ENCODE peak calls at places on chromosome 2, in eight cellular contexts. P, C, R, Y, N, D, V and H are unnamed samples.

GRCh38 chr2:64888591-64889309 is 100.4 kb upstream of the SLC1A4 start:
- DNase-seq in P (peak), C (no peak), R (no peak), Y (peak), N (no peak), D (no peak), V (no peak), H (no peak)

GRCh38 chr2:58925676-58926081 is 684.6 kb upstream of the FANCL start:
- DNase-seq in P (peak), C (no peak), R (no peak), Y (no peak), N (no peak), D (no peak), V (no peak), H (no peak)

GRCh38 chr2:54722641-54723299 is 692 bp upstream of the EML6 start:
- DNase-seq in P (peak), C (no peak), R (no peak), Y (no peak), N (no peak), D (no peak), V (no peak), H (no peak)

GRCh38 chr2:8090748-8091700 is 590.8 kb upstream of the ID2 start:
- DNase-seq in P (peak), C (no peak), R (peak), Y (no peak), N (peak), D (peak), V (peak), H (no peak)

GRCh38 chr2:104690255-104690999 is 163.5 kb upstream of the POU3F3 start:
- DNase-seq in P (no peak), C (no peak), R (no peak), Y (no peak), N (no peak), D (no peak), V (no peak), H (no peak)

GRCh38 chr2:158095269-158095668 is 6.4 kb upstream of the UPP2 start:
- DNase-seq in P (no peak), C (no peak), R (no peak), Y (no peak), N (no peak), D (no peak), V (no peak), H (no peak)

GRCh38 chr2:142140434-142140845 is 9.6 kb upstream of the LRP1B start:
- DNase-seq in P (peak), C (no peak), R (no peak), Y (no peak), N (no peak), D (no peak), V (no peak), H (no peak)

GRCh38 chr2:160513120-160513519 is 19.5 kb upstream of the RBMS1 start:
- DNase-seq in P (no peak), C (no peak), R (no peak), Y (no peak), N (no peak), D (peak), V (no peak), H (no peak)

GRCh38 chr2:43161650-43162542 is 64.5 kb downstream of the ZFP36L2 start:
- DNase-seq in P (no peak), C (no peak), R (no peak), Y (peak), N (no peak), D (no peak), V (peak), H (no peak)

GRCh38 chr2:178304262-178304661 is 110.0 kb downstream of the OSBPL6 start:
- DNase-seq in P (no peak), C (no peak), R (no peak), Y (no peak), N (no peak), D (no peak), V (no peak), H (no peak)

GRCh38 chr2:178306351-178307073 is 112.2 kb downstream of the OSBPL6 start:
- DNase-seq in P (peak), C (peak), R (peak), Y (no peak), N (no peak), D (peak), V (peak), H (no peak)

GRCh38 chr2:178298785-178299212 is 104.5 kb downstream of the OSBPL6 start:
- DNase-seq in P (peak), C (no peak), R (no peak), Y (no peak), N (no peak), D (no peak), V (no peak), H (no peak)

GRCh38 chr2:178297091-178297411 is 102.7 kb downstream of the OSBPL6 start:
- DNase-seq in P (no peak), C (no peak), R (no peak), Y (no peak), N (no peak), D (no peak), V (no peak), H (no peak)

GRCh38 chr2:178301595-178302324 is 107.4 kb downstream of the OSBPL6 start:
- DNase-seq in P (no peak), C (no peak), R (no peak), Y (no peak), N (no peak), D (no peak), V (no peak), H (no peak)
- TF ChIP-seq CTCF in P (no peak), C (no peak), R (no peak), Y (no peak), N (no peak), D (no peak), V (no peak), H (no peak)

GRCh38 chr2:120224256-120224655 is 1.1 kb upstream of the TMEM185B start:
- DNase-seq in P (no peak), C (no peak), R (peak), Y (no peak), N (no peak), D (no peak), V (no peak), H (no peak)
- H3K4me3 ChIP-seq in P (no peak), C (no peak), R (peak), Y (peak), N (no peak), D (peak), V (peak), H (peak)

DNA sequence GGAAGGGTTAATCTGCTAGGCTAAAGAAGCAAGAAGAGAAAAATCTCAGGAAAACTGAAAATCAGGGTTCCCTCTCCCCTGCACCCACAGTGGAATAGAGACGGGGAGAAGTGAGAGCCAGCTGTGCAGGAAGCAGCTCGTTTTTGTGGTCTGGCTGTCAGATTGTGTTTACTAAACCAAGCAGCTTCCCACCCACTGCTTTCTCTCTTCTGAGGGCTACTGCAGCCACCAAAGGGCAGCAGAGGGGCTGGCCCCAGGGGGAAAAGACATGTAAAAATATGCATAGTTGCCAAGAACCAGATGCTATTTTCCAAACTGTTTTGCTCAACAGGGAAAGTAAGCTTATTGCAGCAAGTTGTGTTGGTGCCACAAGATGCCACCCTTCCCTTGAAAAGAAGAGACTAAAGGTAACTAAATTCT is 72.6 kb upstream of the THUMPD2 start:
- DNase-seq in P (peak), C (no peak), R (no peak), Y (no peak), N (peak), D (peak), V (no peak), H (no peak)
- TF ChIP-seq CTCF in P (no peak), C (no peak), R (no peak), Y (no peak), N (no peak), D (no peak), V (no peak), H (no peak)

GRCh38 chr2:197307933-197308521 is 2.6 kb downstream of the ANKRD44 start:
- DNase-seq in P (no peak), C (no peak), R (no peak), Y (no peak), N (no peak), D (no peak), V (peak), H (no peak)
- H3K4me3 ChIP-seq in P (no peak), C (no peak), R (peak), Y (no peak), N (no peak), D (no peak), V (peak), H (peak)

DNA sequence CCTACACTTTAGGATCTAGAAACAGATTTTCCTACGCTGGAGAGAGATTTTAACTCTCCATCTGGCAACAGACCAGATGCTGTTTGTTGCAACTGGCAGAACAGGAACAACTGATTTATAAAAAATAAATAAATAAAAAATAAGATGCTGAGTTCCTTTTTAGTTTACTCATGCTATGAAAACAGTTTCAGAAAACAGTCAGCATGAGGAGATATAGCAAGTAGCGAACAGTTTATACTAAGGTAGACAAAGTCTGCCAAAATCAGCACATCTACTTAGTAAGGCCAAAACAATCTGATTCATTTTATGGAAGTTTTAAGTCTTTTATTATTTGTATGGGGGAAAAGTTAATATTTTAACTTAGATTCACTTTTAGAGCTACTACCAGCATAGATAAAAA is 974.0 kb upstream of the CNTNAP5 start:
- DNase-seq in P (peak), C (no peak), R (no peak), Y (no peak), N (no peak), D (no peak), V (no peak), H (no peak)
- TF ChIP-seq CTCF in P (no peak), C (no peak), R (no peak), Y (no peak), N (no peak), D (no peak), V (no peak), H (no peak)

DNA sequence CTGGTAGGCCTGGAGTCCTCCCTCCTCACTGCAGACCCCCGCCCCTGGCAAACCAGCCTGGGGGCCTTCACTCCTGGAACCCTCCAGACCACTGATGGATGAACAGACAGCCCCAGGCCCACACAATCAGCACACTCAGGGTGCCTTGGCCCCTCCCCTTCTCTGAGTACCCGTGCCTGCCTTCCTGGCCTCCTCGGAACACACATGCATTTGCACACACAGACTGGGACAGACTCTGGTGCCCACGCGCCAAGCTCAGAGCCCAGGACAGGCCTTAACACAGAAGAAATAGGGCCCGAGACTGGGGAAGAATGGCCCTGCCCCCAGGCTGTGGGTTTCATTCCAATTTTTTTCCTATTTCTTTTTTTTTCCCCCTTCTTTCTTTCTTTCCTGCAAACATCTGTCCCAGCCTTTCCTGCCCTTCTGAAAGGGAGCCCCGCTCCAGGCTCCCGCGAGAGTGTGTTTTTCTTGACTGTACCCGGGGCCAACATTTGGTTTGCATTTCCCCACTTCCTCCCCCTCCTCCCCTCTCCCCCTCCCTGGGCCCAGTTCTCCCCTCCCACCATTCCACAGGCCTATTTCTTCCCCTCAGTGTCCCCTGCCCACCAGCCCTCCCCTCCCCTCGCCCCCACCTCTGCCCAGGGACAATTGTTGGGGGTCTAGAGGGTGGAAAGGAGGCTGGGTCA is 613 bp upstream of the TNS1 start:
- DNase-seq in P (no peak), C (no peak), R (no peak), Y (no peak), N (no peak), D (peak), V (no peak), H (no peak)
- H3K4me3 ChIP-seq in P (no peak), C (no peak), R (no peak), Y (no peak), N (peak), D (peak), V (peak), H (no peak)

GRCh38 chr2:20650880-20651730 is at the start of gene HS1BP3:
- DNase-seq in P (peak), C (peak), R (peak), Y (peak), N (no peak), D (peak), V (peak), H (peak)
- TF ChIP-seq CTCF in P (peak), C (peak), R (peak), Y (peak), N (peak), D (peak), V (peak), H (peak)

GRCh38 chr2:217856871-217857270 is 145.9 kb downstream of the TNS1 start:
- DNase-seq in P (no peak), C (no peak), R (no peak), Y (no peak), N (no peak), D (no peak), V (no peak), H (no peak)

GRCh38 chr2:217856159-217856558 is 146.6 kb downstream of the TNS1 start:
- DNase-seq in P (no peak), C (no peak), R (no peak), Y (no peak), N (no peak), D (no peak), V (no peak), H (no peak)

GRCh38 chr2:217859926-217860325 is 142.9 kb downstream of the TNS1 start:
- DNase-seq in P (no peak), C (no peak), R (no peak), Y (no peak), N (no peak), D (no peak), V (no peak), H (no peak)

GRCh38 chr2:217858519-217859466 is 144.0 kb downstream of the TNS1 start:
- DNase-seq in P (peak), C (peak), R (no peak), Y (peak), N (peak), D (peak), V (peak), H (no peak)

GRCh38 chr2:217857624-217858506 is 144.9 kb downstream of the TNS1 start:
- DNase-seq in P (no peak), C (no peak), R (no peak), Y (no peak), N (no peak), D (peak), V (no peak), H (no peak)
- H3K4me3 ChIP-seq in P (no peak), C (no peak), R (peak), Y (peak), N (no peak), D (peak), V (peak), H (no peak)

GRCh38 chr2:194556639-194557038 is 1100.4 kb upstream of the SLC39A10 start:
- DNase-seq in P (no peak), C (no peak), R (no peak), Y (no peak), N (no peak), D (no peak), V (no peak), H (no peak)

GRCh38 chr2:194562329-194562728 is 1094.7 kb upstream of the SLC39A10 start:
- DNase-seq in P (no peak), C (no peak), R (no peak), Y (no peak), N (no peak), D (no peak), V (no peak), H (no peak)

GRCh38 chr2:194559523-194559922 is 1097.5 kb upstream of the SLC39A10 start:
- DNase-seq in P (no peak), C (no peak), R (no peak), Y (no peak), N (no peak), D (no peak), V (no peak), H (no peak)

GRCh38 chr2:194557993-194558392 is 1099.0 kb upstream of the SLC39A10 start:
- DNase-seq in P (no peak), C (no peak), R (no peak), Y (no peak), N (no peak), D (no peak), V (no peak), H (no peak)

GRCh38 chr2:194559964-194560363 is 1097.1 kb upstream of the SLC39A10 start:
- DNase-seq in P (no peak), C (no peak), R (no peak), Y (no peak), N (no peak), D (no peak), V (no peak), H (no peak)
- TF ChIP-seq CTCF in P (no peak), C (no peak), R (no peak), Y (no peak), N (no peak), D (no peak), V (no peak), H (no peak)